ENCODE peak calls at places on chromosomes 1 and 21, in six cellular contexts. U is brain microvascular endothelial cell; F is testis; B is CD4-positive, alpha-beta memory T cell; N is GM23338; D is tibial nerve. J is an unnamed sample.

GRCh38 chr1:181135462-181135781 is 46.9 kb downstream of the IER5 start:
- DNase-seq in B (no peak), D (no peak), N (peak; percentile 53), F (no peak), U (peak; percentile 43), J (no peak)

GRCh38 chr1:40803902-40804301 is 20.3 kb downstream of the KCNQ4 start:
- DNase-seq in B (no peak), U (no peak), N (no peak), D (no peak), F (no peak), J (no peak)

GRCh38 chr1:101316801-101317200 is 80.0 kb downstream of the S1PR1 start:
- DNase-seq in F (no peak), U (no peak), B (no peak), D (no peak), N (no peak), J (no peak)

GRCh38 chr1:28927442-28928305 is 13.3 kb downstream of the EPB41 start:
- DNase-seq in B (no peak), N (no peak), U (no peak), F (no peak), D (no peak), J (no peak)

GRCh38 chr1:205930698-205931330 is 12.4 kb downstream of the SLC26A9 start:
- DNase-seq in U (no peak), D (no peak), F (no peak), B (no peak), N (no peak), J (no peak)

GRCh38 chr1:181383695-181384094 is 99.6 kb upstream of the CACNA1E start:
- DNase-seq in N (no peak), B (no peak), F (no peak), U (no peak), D (no peak), J (no peak)

GRCh38 chr1:169784102-169784501 is 10.6 kb downstream of the METTL18 start:
- DNase-seq in F (no peak), D (no peak), U (no peak), B (no peak), N (no peak), J (no peak)

GRCh38 chr1:16151200-16151708 is 4.6 kb downstream of the EPHA2 start:
- DNase-seq in F (peak; percentile 53), B (no peak), D (no peak), N (no peak), U (no peak), J (no peak)

GRCh38 chr1:4422496-4423289 is 231.7 kb upstream of the AJAP1 start:
- DNase-seq in B (no peak), F (peak; percentile 72), D (no peak), N (no peak), U (peak; percentile 34), J (no peak)

GRCh38 chr1:58839871-58840835 is 56.3 kb upstream of the JUN start:
- DNase-seq in F (no peak), B (no peak), U (no peak), D (no peak), N (no peak), J (no peak)

GRCh38 chr1:90704817-90705216 is 12.3 kb downstream of the BARHL2 start:
- DNase-seq in U (no peak), F (no peak), D (no peak), N (peak; percentile 86), B (no peak), J (no peak)

GRCh38 chr21:16608209-16608830 is 878.5 kb downstream of the USP25 start:
- DNase-seq in D (no peak), N (peak; percentile 72), F (no peak), B (no peak), U (no peak), J (no peak)

GRCh38 chr1:151782741-151783140 is 7.6 kb downstream of the TDRKH start:
- DNase-seq in D (no peak), F (no peak), U (no peak), N (no peak), B (no peak), J (no peak)

GRCh38 chr1:209755926-209756607 is at the start of gene TRAF3IP3:
- DNase-seq in B (peak; percentile 83), N (no peak), U (no peak), D (no peak), F (peak; percentile 37), J (peak; percentile 54)

GRCh38 chr1:243818978-243819377 is 31.1 kb downstream of the AKT3 start:
- DNase-seq in N (no peak), F (no peak), U (no peak), B (no peak), D (no peak), J (peak; percentile 53)

GRCh38 chr1:11114966-11115365 is 15.3 kb upstream of the EXOSC10 start:
- DNase-seq in U (no peak), F (no peak), D (no peak), N (no peak), B (no peak), J (no peak)

GRCh38 chr1:158496379-158496778 is 24.4 kb downstream of the OR10R2 start:
- DNase-seq in N (peak; percentile 71), B (no peak), U (no peak), F (no peak), D (no peak), J (no peak)

GRCh38 chr1:39613250-39613649 is 26.2 kb downstream of the HEYL start:
- DNase-seq in N (no peak), U (no peak), D (no peak), F (no peak), B (no peak), J (peak; percentile 10)

GRCh38 chr1:221708987-221709386 is 32.9 kb downstream of the DUSP10 start:
- DNase-seq in U (no peak), F (no peak), N (peak; percentile 14), B (peak; percentile 71), D (no peak), J (peak; percentile 15)

GRCh38 chr1:206503591-206504362 is 3.6 kb upstream of the RASSF5 start:
- DNase-seq in U (peak; percentile 97), B (no peak), N (no peak), D (no peak), F (no peak), J (peak; percentile 74)

GRCh38 chr1:40362699-40363098 is 10.8 kb upstream of the SMAP2 start:
- DNase-seq in D (no peak), N (no peak), B (no peak), U (peak; percentile 36), F (no peak), J (no peak)

DNA sequence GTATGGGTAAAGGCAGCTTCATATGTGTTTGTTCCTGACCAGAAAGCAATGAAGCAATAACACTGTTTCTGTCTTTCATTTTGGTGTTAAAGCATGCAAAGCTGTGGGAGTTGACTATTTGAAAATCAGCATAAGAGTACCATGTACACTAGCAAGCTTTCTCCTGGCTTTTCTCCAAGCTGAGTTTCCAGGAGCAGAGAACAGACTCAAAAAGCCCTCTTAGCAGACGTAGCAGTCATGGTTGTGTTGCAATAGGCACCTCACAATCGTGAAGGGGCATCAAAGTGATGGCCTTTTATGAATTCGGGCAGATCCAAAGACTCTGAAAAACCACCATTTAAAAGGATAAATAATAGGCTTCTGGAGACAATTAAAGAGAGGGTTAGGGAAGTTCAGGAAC is 159.7 kb downstream of the PTGER3 start:
- DNase-seq in F (no peak), U (no peak), B (no peak), N (no peak), D (no peak), J (no peak)
- H3K27me3 ChIP-seq in F (no peaks in the 10 kb centered on the region), U (no peaks in the 10 kb centered on the region), B (no peaks in the 10 kb centered on the region), N (no peaks in the 10 kb centered on the region), D (no peaks in the 10 kb centered on the region), J (no peaks in the 10 kb centered on the region)

GRCh38 chr1:156394082-156394481 is 25.1 kb downstream of the RHBG start:
- DNase-seq in N (no peak), B (no peak), F (no peak), U (no peak), D (no peak), J (no peak)

GRCh38 chr1:156394835-156395461 is 25.9 kb downstream of the RHBG start:
- DNase-seq in F (no peak), U (no peak), D (no peak), N (no peak), B (no peak), J (no peak)

GRCh38 chr1:156392427-156392826 is 23.4 kb downstream of the RHBG start:
- DNase-seq in N (peak; percentile 51), B (no peak), D (no peak), F (no peak), U (no peak), J (no peak)

GRCh38 chr1:156391701-156392100 is 22.7 kb downstream of the RHBG start:
- DNase-seq in B (no peak), F (no peak), U (no peak), N (no peak), D (no peak), J (no peak)

GRCh38 chr1:156393095-156393494 is 24.1 kb downstream of the RHBG start:
- DNase-seq in B (no peak), F (no peak), U (no peak), N (no peak), D (no peak), J (no peak)
- H3K27ac ChIP-seq in B (no peak overlapping the region), F (no peak overlapping the region), U (no peak overlapping the region), N (no peak overlapping the region), D (no peak overlapping the region), J (no peak overlapping the region)

DNA sequence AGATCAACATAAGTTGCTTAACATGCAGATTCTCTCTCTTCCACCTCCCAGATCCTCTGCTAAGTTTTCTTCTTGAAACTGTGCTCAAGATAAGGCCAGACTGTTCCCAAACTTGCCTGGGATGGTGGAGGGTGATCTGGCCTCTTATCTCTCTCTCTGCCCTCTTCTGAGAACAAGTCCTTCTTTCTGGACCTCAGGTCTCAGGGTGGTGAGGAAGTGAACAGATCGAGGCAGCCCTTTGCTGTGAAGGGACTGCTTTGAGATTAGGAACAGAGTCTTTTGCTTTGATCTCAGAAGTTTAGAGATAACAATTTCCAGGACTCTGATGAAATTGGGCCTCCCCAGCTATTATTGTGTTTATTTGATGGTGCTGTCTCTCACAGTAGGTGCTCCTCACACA is 70.8 kb downstream of the HUNK start:
- DNase-seq in N (no peak), D (no peak), U (no peak), F (peak; percentile 41), B (no peak), J (no peak)
- H3K27me3 ChIP-seq in N (no peaks in the 10 kb centered on the region), D (no peaks in the 10 kb centered on the region), U (no peaks in the 10 kb centered on the region), F (no peaks in the 10 kb centered on the region), B (no peaks in the 10 kb centered on the region), J (no peaks in the 10 kb centered on the region)

DNA sequence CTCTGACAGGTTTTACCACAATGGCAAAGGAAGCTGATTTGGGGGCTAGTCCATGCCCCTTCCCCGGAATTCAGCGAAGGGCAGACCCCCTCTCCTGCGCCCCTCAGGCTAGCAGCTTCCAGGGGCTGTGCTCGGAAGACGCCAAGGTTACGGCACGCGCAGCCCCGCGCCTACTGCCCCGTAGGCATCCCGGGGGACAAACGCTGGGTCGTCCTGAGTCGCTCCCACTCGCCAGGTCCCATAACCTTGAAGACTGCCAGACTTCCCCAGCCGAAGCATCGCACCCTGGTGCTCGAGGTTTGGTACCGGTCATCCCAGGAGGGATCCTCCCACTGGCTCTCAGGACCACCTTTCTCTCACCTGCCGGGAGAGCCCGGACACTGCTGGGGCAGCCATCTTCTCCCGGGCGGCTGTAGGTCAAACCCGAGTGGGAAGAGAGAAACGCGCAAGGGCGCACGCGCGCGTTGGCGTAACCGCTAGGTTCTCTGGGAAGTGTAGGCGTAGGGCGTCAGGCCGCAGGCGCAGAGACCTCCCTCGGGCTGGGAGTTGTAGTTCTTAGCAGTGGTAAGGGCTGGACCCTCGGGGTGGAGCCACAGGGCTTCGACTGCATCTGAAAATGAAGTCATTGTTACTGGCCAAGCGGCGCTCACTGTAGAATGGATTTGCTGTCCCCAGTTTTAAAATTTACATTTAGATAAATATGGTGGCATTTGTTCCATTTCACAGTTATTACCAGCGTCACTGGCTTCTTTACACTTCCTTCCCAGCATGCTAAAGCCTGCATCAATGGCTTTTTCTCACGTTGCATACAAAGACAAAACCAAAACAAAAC is at the start of gene ATP5PO:
- DNase-seq in F (peak; percentile 98), N (peak; percentile 99), D (peak; percentile 91), B (peak; percentile 94), U (peak; percentile 98), J (peak; percentile 98)
- H3K27ac ChIP-seq in F (peak within 1 kb of the TSS; percentile 87), N (no peak within 1 kb of the TSS), D (peak within 1 kb of the TSS; percentile 89), B (peak within 1 kb of the TSS; percentile 91), U (peak within 1 kb of the TSS; percentile 79), J (peak within 1 kb of the TSS; percentile 77)

J was measured in right cardiac atrium.